ENCODE peak calls at places on chromosomes 16 and 17, in eight cellular contexts. One of them, this sample, is unnamed.

GRCh38 chr17:12637745-12638651 is 27.7 kb upstream of the MYOCD start:
- DNase-seq in heart left ventricle: no peak
- DNase-seq in CD8-positive, alpha-beta T cell: no peak
- DNase-seq in neural progenitor cell: no peak
- DNase-seq in keratinocyte: no peak
- DNase-seq in naive thymus-derived CD4-positive, alpha-beta T cell: no peak
- DNase-seq in stomach: no peak
- DNase-seq in tibial nerve: no peak
- DNase-seq in this sample: no peak

GRCh38 chr17:42409467-42410351 is 13.3 kb downstream of the CAVIN1 start:
- DNase-seq in heart left ventricle: peak; percentile 83
- DNase-seq in CD8-positive, alpha-beta T cell: no peak
- DNase-seq in neural progenitor cell: no peak
- DNase-seq in keratinocyte: no peak
- DNase-seq in naive thymus-derived CD4-positive, alpha-beta T cell: no peak
- DNase-seq in stomach: peak; percentile 40
- DNase-seq in tibial nerve: peak; percentile 85
- DNase-seq in this sample: no peak

GRCh38 chr16:1078579-1079021 is 6.1 kb downstream of the SSTR5 start:
- DNase-seq in heart left ventricle: no peak
- DNase-seq in CD8-positive, alpha-beta T cell: no peak
- DNase-seq in neural progenitor cell: no peak
- DNase-seq in keratinocyte: no peak
- DNase-seq in naive thymus-derived CD4-positive, alpha-beta T cell: no peak
- DNase-seq in stomach: peak; percentile 91
- DNase-seq in tibial nerve: no peak
- DNase-seq in this sample: no peak

GRCh38 chr17:10775058-10775457 is 28.8 kb downstream of the TMEM238L start:
- DNase-seq in heart left ventricle: no peak
- DNase-seq in CD8-positive, alpha-beta T cell: no peak
- DNase-seq in neural progenitor cell: no peak
- DNase-seq in keratinocyte: no peak
- DNase-seq in naive thymus-derived CD4-positive, alpha-beta T cell: no peak
- DNase-seq in stomach: peak; percentile 62
- DNase-seq in tibial nerve: no peak
- DNase-seq in this sample: no peak

GRCh38 chr17:60610481-60610880 is 10.5 kb downstream of the PPM1D start:
- DNase-seq in heart left ventricle: no peak
- DNase-seq in CD8-positive, alpha-beta T cell: no peak
- DNase-seq in neural progenitor cell: no peak
- DNase-seq in keratinocyte: no peak
- DNase-seq in naive thymus-derived CD4-positive, alpha-beta T cell: no peak
- DNase-seq in stomach: no peak
- DNase-seq in tibial nerve: no peak
- DNase-seq in this sample: no peak

GRCh38 chr17:17924131-17924856 is 47.9 kb downstream of the TOM1L2 start:
- DNase-seq in heart left ventricle: no peak
- DNase-seq in CD8-positive, alpha-beta T cell: no peak
- DNase-seq in neural progenitor cell: no peak
- DNase-seq in keratinocyte: no peak
- DNase-seq in naive thymus-derived CD4-positive, alpha-beta T cell: no peak
- DNase-seq in stomach: no peak
- DNase-seq in tibial nerve: no peak
- DNase-seq in this sample: no peak

GRCh38 chr16:66472961-66473610 is 46.0 kb downstream of the BEAN1 start:
- DNase-seq in heart left ventricle: no peak
- DNase-seq in CD8-positive, alpha-beta T cell: no peak
- DNase-seq in neural progenitor cell: no peak
- DNase-seq in keratinocyte: no peak
- DNase-seq in naive thymus-derived CD4-positive, alpha-beta T cell: no peak
- DNase-seq in stomach: no peak
- DNase-seq in tibial nerve: no peak
- DNase-seq in this sample: no peak

GRCh38 chr16:83420206-83420760 is 387.5 kb upstream of the HSBP1 start:
- DNase-seq in heart left ventricle: no peak
- DNase-seq in CD8-positive, alpha-beta T cell: no peak
- DNase-seq in neural progenitor cell: peak; percentile 74
- DNase-seq in keratinocyte: no peak
- DNase-seq in naive thymus-derived CD4-positive, alpha-beta T cell: no peak
- DNase-seq in stomach: no peak
- DNase-seq in tibial nerve: no peak
- DNase-seq in this sample: no peak

GRCh38 chr16:28162326-28162877 is 49.4 kb downstream of the XPO6 start:
- DNase-seq in heart left ventricle: no peak
- DNase-seq in CD8-positive, alpha-beta T cell: no peak
- DNase-seq in neural progenitor cell: no peak
- DNase-seq in keratinocyte: no peak
- DNase-seq in naive thymus-derived CD4-positive, alpha-beta T cell: no peak
- DNase-seq in stomach: no peak
- DNase-seq in tibial nerve: no peak
- DNase-seq in this sample: no peak

GRCh38 chr17:68446626-68447041 is 10.7 kb downstream of the WIPI1 start:
- DNase-seq in heart left ventricle: no peak
- DNase-seq in CD8-positive, alpha-beta T cell: no peak
- DNase-seq in neural progenitor cell: no peak
- DNase-seq in keratinocyte: no peak
- DNase-seq in naive thymus-derived CD4-positive, alpha-beta T cell: no peak
- DNase-seq in stomach: no peak
- DNase-seq in tibial nerve: no peak
- DNase-seq in this sample: no peak

GRCh38 chr16:17359778-17360177 is 111.0 kb downstream of the XYLT1 start:
- DNase-seq in heart left ventricle: no peak
- DNase-seq in CD8-positive, alpha-beta T cell: peak; percentile 67
- DNase-seq in neural progenitor cell: no peak
- DNase-seq in keratinocyte: no peak
- DNase-seq in naive thymus-derived CD4-positive, alpha-beta T cell: no peak
- DNase-seq in stomach: no peak
- DNase-seq in tibial nerve: no peak
- DNase-seq in this sample: peak; percentile 15

GRCh38 chr17:70308619-70309018 is 139.3 kb downstream of the KCNJ2 start:
- DNase-seq in heart left ventricle: no peak
- DNase-seq in CD8-positive, alpha-beta T cell: no peak
- DNase-seq in neural progenitor cell: no peak
- DNase-seq in keratinocyte: no peak
- DNase-seq in naive thymus-derived CD4-positive, alpha-beta T cell: no peak
- DNase-seq in stomach: no peak
- DNase-seq in tibial nerve: no peak
- DNase-seq in this sample: no peak

GRCh38 chr17:70313031-70313430 is 143.7 kb downstream of the KCNJ2 start:
- DNase-seq in heart left ventricle: no peak
- DNase-seq in CD8-positive, alpha-beta T cell: no peak
- DNase-seq in neural progenitor cell: no peak
- DNase-seq in keratinocyte: no peak
- DNase-seq in naive thymus-derived CD4-positive, alpha-beta T cell: no peak
- DNase-seq in stomach: no peak
- DNase-seq in tibial nerve: no peak
- DNase-seq in this sample: no peak

GRCh38 chr17:70307430-70307829 is 138.1 kb downstream of the KCNJ2 start:
- DNase-seq in heart left ventricle: peak; percentile 50
- DNase-seq in CD8-positive, alpha-beta T cell: no peak
- DNase-seq in neural progenitor cell: no peak
- DNase-seq in keratinocyte: no peak
- DNase-seq in naive thymus-derived CD4-positive, alpha-beta T cell: no peak
- DNase-seq in stomach: no peak
- DNase-seq in tibial nerve: no peak
- DNase-seq in this sample: no peak

GRCh38 chr17:70313450-70313849 is 144.1 kb downstream of the KCNJ2 start:
- DNase-seq in heart left ventricle: no peak
- DNase-seq in CD8-positive, alpha-beta T cell: no peak
- DNase-seq in neural progenitor cell: no peak
- DNase-seq in keratinocyte: no peak
- DNase-seq in naive thymus-derived CD4-positive, alpha-beta T cell: no peak
- DNase-seq in stomach: no peak
- DNase-seq in tibial nerve: no peak
- DNase-seq in this sample: no peak

GRCh38 chr17:70310251-70310672 is 140.9 kb downstream of the KCNJ2 start:
- DNase-seq in heart left ventricle: peak; percentile 28
- DNase-seq in CD8-positive, alpha-beta T cell: no peak
- DNase-seq in neural progenitor cell: no peak
- DNase-seq in keratinocyte: no peak
- DNase-seq in naive thymus-derived CD4-positive, alpha-beta T cell: no peak
- DNase-seq in stomach: no peak
- DNase-seq in tibial nerve: no peak
- DNase-seq in this sample: no peak
- H3K9me3 ChIP-seq in heart left ventricle: no peaks in the 10 kb centered on the region
- H3K9me3 ChIP-seq in CD8-positive, alpha-beta T cell: no peaks in the 10 kb centered on the region
- H3K9me3 ChIP-seq in neural progenitor cell: no peaks in the 10 kb centered on the region
- H3K9me3 ChIP-seq in keratinocyte: no peaks in the 10 kb centered on the region
- H3K9me3 ChIP-seq in naive thymus-derived CD4-positive, alpha-beta T cell: no peaks in the 10 kb centered on the region
- H3K9me3 ChIP-seq in stomach: no peaks in the 10 kb centered on the region
- H3K9me3 ChIP-seq in tibial nerve: no peaks in the 10 kb centered on the region
- H3K9me3 ChIP-seq in this sample: no peaks in the 10 kb centered on the region

GRCh38 chr17:82978765-82979349 is 100.6 kb upstream of the METRNL start:
- DNase-seq in heart left ventricle: no peak
- DNase-seq in CD8-positive, alpha-beta T cell: no peak
- DNase-seq in neural progenitor cell: no peak
- DNase-seq in keratinocyte: no peak
- DNase-seq in naive thymus-derived CD4-positive, alpha-beta T cell: peak; percentile 28
- DNase-seq in stomach: no peak
- DNase-seq in tibial nerve: peak; percentile 27
- DNase-seq in this sample: no peak

GRCh38 chr17:82976982-82977488 is 102.4 kb upstream of the METRNL start:
- DNase-seq in heart left ventricle: no peak
- DNase-seq in CD8-positive, alpha-beta T cell: no peak
- DNase-seq in neural progenitor cell: no peak
- DNase-seq in keratinocyte: no peak
- DNase-seq in naive thymus-derived CD4-positive, alpha-beta T cell: no peak
- DNase-seq in stomach: no peak
- DNase-seq in tibial nerve: no peak
- DNase-seq in this sample: no peak

GRCh38 chr17:82977586-82977985 is 101.8 kb upstream of the METRNL start:
- DNase-seq in heart left ventricle: no peak
- DNase-seq in CD8-positive, alpha-beta T cell: no peak
- DNase-seq in neural progenitor cell: no peak
- DNase-seq in keratinocyte: no peak
- DNase-seq in naive thymus-derived CD4-positive, alpha-beta T cell: no peak
- DNase-seq in stomach: no peak
- DNase-seq in tibial nerve: no peak
- DNase-seq in this sample: no peak

GRCh38 chr17:82979718-82980117 is 99.7 kb upstream of the METRNL start:
- DNase-seq in heart left ventricle: no peak
- DNase-seq in CD8-positive, alpha-beta T cell: no peak
- DNase-seq in neural progenitor cell: no peak
- DNase-seq in keratinocyte: no peak
- DNase-seq in naive thymus-derived CD4-positive, alpha-beta T cell: no peak
- DNase-seq in stomach: no peak
- DNase-seq in tibial nerve: no peak
- DNase-seq in this sample: no peak

GRCh38 chr17:82978354-82978753 is 101.1 kb upstream of the METRNL start:
- DNase-seq in heart left ventricle: no peak
- DNase-seq in CD8-positive, alpha-beta T cell: no peak
- DNase-seq in neural progenitor cell: no peak
- DNase-seq in keratinocyte: no peak
- DNase-seq in naive thymus-derived CD4-positive, alpha-beta T cell: no peak
- DNase-seq in stomach: no peak
- DNase-seq in tibial nerve: no peak
- DNase-seq in this sample: no peak
- H3K9me3 ChIP-seq in heart left ventricle: no peaks in the 10 kb centered on the region
- H3K9me3 ChIP-seq in CD8-positive, alpha-beta T cell: no peaks in the 10 kb centered on the region
- H3K9me3 ChIP-seq in neural progenitor cell: no peaks in the 10 kb centered on the region
- H3K9me3 ChIP-seq in keratinocyte: no peaks in the 10 kb centered on the region
- H3K9me3 ChIP-seq in naive thymus-derived CD4-positive, alpha-beta T cell: no peaks in the 10 kb centered on the region
- H3K9me3 ChIP-seq in stomach: no peaks in the 10 kb centered on the region
- H3K9me3 ChIP-seq in tibial nerve: no peaks in the 10 kb centered on the region
- H3K9me3 ChIP-seq in this sample: no peaks in the 10 kb centered on the region

GRCh38 chr16:78930561-78930960 is 670.0 kb downstream of the MAF start:
- DNase-seq in heart left ventricle: no peak
- DNase-seq in CD8-positive, alpha-beta T cell: no peak
- DNase-seq in neural progenitor cell: no peak
- DNase-seq in keratinocyte: no peak
- DNase-seq in naive thymus-derived CD4-positive, alpha-beta T cell: no peak
- DNase-seq in stomach: no peak
- DNase-seq in tibial nerve: no peak
- DNase-seq in this sample: no peak

GRCh38 chr16:78932395-78932794 is 668.1 kb downstream of the MAF start:
- DNase-seq in heart left ventricle: no peak
- DNase-seq in CD8-positive, alpha-beta T cell: no peak
- DNase-seq in neural progenitor cell: no peak
- DNase-seq in keratinocyte: no peak
- DNase-seq in naive thymus-derived CD4-positive, alpha-beta T cell: no peak
- DNase-seq in stomach: no peak
- DNase-seq in tibial nerve: no peak
- DNase-seq in this sample: no peak

GRCh38 chr16:78931267-78932060 is 669.1 kb downstream of the MAF start:
- DNase-seq in heart left ventricle: no peak
- DNase-seq in CD8-positive, alpha-beta T cell: no peak
- DNase-seq in neural progenitor cell: no peak
- DNase-seq in keratinocyte: no peak
- DNase-seq in naive thymus-derived CD4-positive, alpha-beta T cell: no peak
- DNase-seq in stomach: no peak
- DNase-seq in tibial nerve: no peak
- DNase-seq in this sample: no peak

GRCh38 chr16:78926723-78927200 is 673.8 kb downstream of the MAF start:
- DNase-seq in heart left ventricle: no peak
- DNase-seq in CD8-positive, alpha-beta T cell: no peak
- DNase-seq in neural progenitor cell: no peak
- DNase-seq in keratinocyte: no peak
- DNase-seq in naive thymus-derived CD4-positive, alpha-beta T cell: no peak
- DNase-seq in stomach: no peak
- DNase-seq in tibial nerve: no peak
- DNase-seq in this sample: no peak

DNA sequence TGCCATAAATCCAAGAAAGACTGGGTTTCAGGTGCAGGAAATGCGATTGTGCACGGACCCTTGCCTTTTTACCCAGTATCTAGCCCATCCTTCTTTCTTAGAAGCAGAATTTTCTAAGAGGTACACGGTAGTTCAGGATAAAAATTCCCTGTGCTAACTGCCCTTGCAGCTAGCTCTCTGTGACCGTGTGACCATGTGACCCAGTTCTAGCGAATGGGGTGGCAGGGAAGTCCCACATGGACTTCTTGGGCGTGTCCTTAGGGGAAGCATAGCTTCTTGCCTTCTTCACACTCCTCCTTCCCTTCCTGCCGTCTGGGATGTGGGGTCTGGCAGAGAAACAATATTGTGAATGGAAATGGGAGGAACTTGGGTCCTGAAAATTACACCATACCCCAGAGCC is 670.7 kb downstream of the MAF start:
- DNase-seq in heart left ventricle: no peak
- DNase-seq in CD8-positive, alpha-beta T cell: no peak
- DNase-seq in neural progenitor cell: no peak
- DNase-seq in keratinocyte: no peak
- DNase-seq in naive thymus-derived CD4-positive, alpha-beta T cell: no peak
- DNase-seq in stomach: no peak
- DNase-seq in tibial nerve: no peak
- DNase-seq in this sample: no peak
- H3K9me3 ChIP-seq in heart left ventricle: no peaks in the 10 kb centered on the region
- H3K9me3 ChIP-seq in CD8-positive, alpha-beta T cell: no peaks in the 10 kb centered on the region
- H3K9me3 ChIP-seq in neural progenitor cell: no peaks in the 10 kb centered on the region
- H3K9me3 ChIP-seq in keratinocyte: no peaks in the 10 kb centered on the region
- H3K9me3 ChIP-seq in naive thymus-derived CD4-positive, alpha-beta T cell: no peaks in the 10 kb centered on the region
- H3K9me3 ChIP-seq in stomach: no peaks in the 10 kb centered on the region
- H3K9me3 ChIP-seq in tibial nerve: no peaks in the 10 kb centered on the region
- H3K9me3 ChIP-seq in this sample: no peaks in the 10 kb centered on the region

DNA sequence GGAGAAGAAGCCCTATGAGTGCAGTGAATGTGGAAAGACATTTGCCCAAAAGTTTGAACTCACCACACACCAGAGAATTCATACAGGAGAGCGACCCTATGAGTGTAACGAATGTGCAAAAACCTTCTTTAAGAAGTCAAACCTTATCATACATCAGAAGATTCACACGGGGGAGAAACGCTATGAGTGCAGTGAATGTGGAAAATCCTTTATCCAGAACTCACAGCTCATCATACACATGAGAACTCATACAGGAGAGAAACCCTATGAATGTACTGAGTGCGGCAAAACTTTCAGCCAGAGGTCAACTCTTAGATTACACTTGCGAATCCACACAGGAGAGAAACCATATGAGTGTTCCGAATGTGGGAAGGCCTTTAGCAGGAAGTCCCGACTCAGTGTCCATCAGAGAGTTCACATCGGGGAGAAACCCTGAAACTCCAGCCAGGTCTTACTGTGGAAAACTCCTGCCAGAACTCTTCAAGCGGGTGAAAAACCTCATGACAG is 21.6 kb downstream of the ZFP1 start:
- DNase-seq in heart left ventricle: no peak
- DNase-seq in CD8-positive, alpha-beta T cell: no peak
- DNase-seq in neural progenitor cell: no peak
- DNase-seq in keratinocyte: no peak
- DNase-seq in naive thymus-derived CD4-positive, alpha-beta T cell: no peak
- DNase-seq in stomach: no peak
- DNase-seq in tibial nerve: no peak
- DNase-seq in this sample: no peak
- H3K9me3 ChIP-seq in heart left ventricle: peaks cover 94% of the 10 kb centered on the region
- H3K9me3 ChIP-seq in CD8-positive, alpha-beta T cell: peaks cover 32% of the 10 kb centered on the region
- H3K9me3 ChIP-seq in neural progenitor cell: peaks cover 33% of the 10 kb centered on the region
- H3K9me3 ChIP-seq in keratinocyte: peaks cover 49% of the 10 kb centered on the region
- H3K9me3 ChIP-seq in naive thymus-derived CD4-positive, alpha-beta T cell: peaks cover 7% of the 10 kb centered on the region
- H3K9me3 ChIP-seq in stomach: peaks cover 25% of the 10 kb centered on the region
- H3K9me3 ChIP-seq in tibial nerve: peaks cover 63% of the 10 kb centered on the region
- H3K9me3 ChIP-seq in this sample: peaks cover 22% of the 10 kb centered on the region

This sample was measured in T-helper 17 cell.